ENCODE peak calls at places on chromosomes 6 and 20, in nine cellular contexts. One of them, this sample, is unnamed.

GRCh38 chr6:99589290-99589672 is 17.4 kb upstream of the PRDM13 start:
- DNase-seq in HCT116: no peak
- DNase-seq in NCI-H2081: no peak
- DNase-seq in T-helper 17 cell: no peak
- DNase-seq in OCI-LY7: no peak
- DNase-seq in A172: no peak
- DNase-seq in heart left ventricle: no peak
- DNase-seq in activated CD4-positive, CD25-positive, alpha-beta regulatory T cell: no peak
- DNase-seq in stimulated activated effector memory CD8-positive, alpha-beta T cell treated with anti-CD3 and anti-CD28 coated beads, Interleukin-12 subunit alpha, Interleukin-12 subunit beta, amount 100 ng/mL, for 72 hours: no peak
- DNase-seq in this sample: no peak

GRCh38 chr20:59673998-59674445 is 69.7 kb downstream of the PHACTR3 start:
- DNase-seq in heart left ventricle: no peak
- DNase-seq in HCT116: no peak
- DNase-seq in OCI-LY7: no peak
- DNase-seq in A172: no peak
- DNase-seq in activated CD4-positive, CD25-positive, alpha-beta regulatory T cell: no peak
- DNase-seq in T-helper 17 cell: no peak
- DNase-seq in stimulated activated effector memory CD8-positive, alpha-beta T cell treated with anti-CD3 and anti-CD28 coated beads, Interleukin-12 subunit alpha, Interleukin-12 subunit beta, amount 100 ng/mL, for 72 hours: no peak
- DNase-seq in NCI-H2081: no peak
- DNase-seq in this sample: no peak

GRCh38 chr6:170276369-170277057 is 14.4 kb downstream of the DLL1 start:
- DNase-seq in stimulated activated effector memory CD8-positive, alpha-beta T cell treated with anti-CD3 and anti-CD28 coated beads, Interleukin-12 subunit alpha, Interleukin-12 subunit beta, amount 100 ng/mL, for 72 hours: no peak
- DNase-seq in OCI-LY7: no peak
- DNase-seq in HCT116: no peak
- DNase-seq in activated CD4-positive, CD25-positive, alpha-beta regulatory T cell: no peak
- DNase-seq in NCI-H2081: no peak
- DNase-seq in heart left ventricle: peak
- DNase-seq in A172: no peak
- DNase-seq in T-helper 17 cell: no peak
- DNase-seq in this sample: no peak

GRCh38 chr6:10202581-10202980 is 212.3 kb downstream of the TFAP2A start:
- DNase-seq in NCI-H2081: no peak
- DNase-seq in HCT116: no peak
- DNase-seq in T-helper 17 cell: no peak
- DNase-seq in A172: no peak
- DNase-seq in heart left ventricle: no peak
- DNase-seq in stimulated activated effector memory CD8-positive, alpha-beta T cell treated with anti-CD3 and anti-CD28 coated beads, Interleukin-12 subunit alpha, Interleukin-12 subunit beta, amount 100 ng/mL, for 72 hours: no peak
- DNase-seq in activated CD4-positive, CD25-positive, alpha-beta regulatory T cell: no peak
- DNase-seq in OCI-LY7: no peak
- DNase-seq in this sample: no peak

GRCh38 chr6:41411961-41412360 is 76.6 kb downstream of the NCR2 start:
- DNase-seq in T-helper 17 cell: no peak
- DNase-seq in OCI-LY7: no peak
- DNase-seq in HCT116: no peak
- DNase-seq in A172: no peak
- DNase-seq in NCI-H2081: no peak
- DNase-seq in heart left ventricle: no peak
- DNase-seq in stimulated activated effector memory CD8-positive, alpha-beta T cell treated with anti-CD3 and anti-CD28 coated beads, Interleukin-12 subunit alpha, Interleukin-12 subunit beta, amount 100 ng/mL, for 72 hours: no peak
- DNase-seq in activated CD4-positive, CD25-positive, alpha-beta regulatory T cell: no peak
- DNase-seq in this sample: no peak

GRCh38 chr6:163427498-163428254 is 13.2 kb downstream of the QKI start:
- DNase-seq in stimulated activated effector memory CD8-positive, alpha-beta T cell treated with anti-CD3 and anti-CD28 coated beads, Interleukin-12 subunit alpha, Interleukin-12 subunit beta, amount 100 ng/mL, for 72 hours: no peak
- DNase-seq in activated CD4-positive, CD25-positive, alpha-beta regulatory T cell: no peak
- DNase-seq in OCI-LY7: peak
- DNase-seq in T-helper 17 cell: no peak
- DNase-seq in NCI-H2081: no peak
- DNase-seq in HCT116: peak
- DNase-seq in heart left ventricle: no peak
- DNase-seq in A172: peak
- DNase-seq in this sample: no peak

GRCh38 chr6:157718788-157719187 is 104.3 kb upstream of the SNX9 start:
- DNase-seq in stimulated activated effector memory CD8-positive, alpha-beta T cell treated with anti-CD3 and anti-CD28 coated beads, Interleukin-12 subunit alpha, Interleukin-12 subunit beta, amount 100 ng/mL, for 72 hours: no peak
- DNase-seq in NCI-H2081: no peak
- DNase-seq in heart left ventricle: no peak
- DNase-seq in HCT116: no peak
- DNase-seq in T-helper 17 cell: no peak
- DNase-seq in OCI-LY7: no peak
- DNase-seq in activated CD4-positive, CD25-positive, alpha-beta regulatory T cell: no peak
- DNase-seq in A172: no peak
- DNase-seq in this sample: no peak

GRCh38 chr6:38567436-38567835 is 72.3 kb downstream of the BTBD9 start:
- DNase-seq in stimulated activated effector memory CD8-positive, alpha-beta T cell treated with anti-CD3 and anti-CD28 coated beads, Interleukin-12 subunit alpha, Interleukin-12 subunit beta, amount 100 ng/mL, for 72 hours: no peak
- DNase-seq in T-helper 17 cell: no peak
- DNase-seq in heart left ventricle: peak
- DNase-seq in NCI-H2081: peak
- DNase-seq in A172: peak
- DNase-seq in HCT116: peak
- DNase-seq in activated CD4-positive, CD25-positive, alpha-beta regulatory T cell: no peak
- DNase-seq in OCI-LY7: no peak
- DNase-seq in this sample: no peak

GRCh38 chr20:44884907-44885391 is 556 bp upstream of the YWHAB start:
- DNase-seq in T-helper 17 cell: no peak
- DNase-seq in A172: no peak
- DNase-seq in NCI-H2081: no peak
- DNase-seq in HCT116: no peak
- DNase-seq in OCI-LY7: no peak
- DNase-seq in heart left ventricle: no peak
- DNase-seq in stimulated activated effector memory CD8-positive, alpha-beta T cell treated with anti-CD3 and anti-CD28 coated beads, Interleukin-12 subunit alpha, Interleukin-12 subunit beta, amount 100 ng/mL, for 72 hours: no peak
- DNase-seq in activated CD4-positive, CD25-positive, alpha-beta regulatory T cell: no peak
- DNase-seq in this sample: no peak

GRCh38 chr6:112909781-112910180 is 562.7 kb downstream of the RFPL4B start:
- DNase-seq in T-helper 17 cell: no peak
- DNase-seq in OCI-LY7: no peak
- DNase-seq in NCI-H2081: no peak
- DNase-seq in heart left ventricle: no peak
- DNase-seq in A172: peak
- DNase-seq in stimulated activated effector memory CD8-positive, alpha-beta T cell treated with anti-CD3 and anti-CD28 coated beads, Interleukin-12 subunit alpha, Interleukin-12 subunit beta, amount 100 ng/mL, for 72 hours: no peak
- DNase-seq in HCT116: no peak
- DNase-seq in activated CD4-positive, CD25-positive, alpha-beta regulatory T cell: no peak
- DNase-seq in this sample: no peak

GRCh38 chr6:104483225-104483834 is 376.4 kb downstream of the HACE1 start:
- DNase-seq in HCT116: peak
- DNase-seq in activated CD4-positive, CD25-positive, alpha-beta regulatory T cell: no peak
- DNase-seq in OCI-LY7: no peak
- DNase-seq in A172: peak
- DNase-seq in NCI-H2081: no peak
- DNase-seq in heart left ventricle: no peak
- DNase-seq in T-helper 17 cell: no peak
- DNase-seq in stimulated activated effector memory CD8-positive, alpha-beta T cell treated with anti-CD3 and anti-CD28 coated beads, Interleukin-12 subunit alpha, Interleukin-12 subunit beta, amount 100 ng/mL, for 72 hours: no peak
- DNase-seq in this sample: no peak

GRCh38 chr6:159953091-159953581 is 15.7 kb upstream of the IGF2R start:
- DNase-seq in HCT116: no peak
- DNase-seq in OCI-LY7: no peak
- DNase-seq in T-helper 17 cell: no peak
- DNase-seq in stimulated activated effector memory CD8-positive, alpha-beta T cell treated with anti-CD3 and anti-CD28 coated beads, Interleukin-12 subunit alpha, Interleukin-12 subunit beta, amount 100 ng/mL, for 72 hours: no peak
- DNase-seq in heart left ventricle: peak
- DNase-seq in activated CD4-positive, CD25-positive, alpha-beta regulatory T cell: no peak
- DNase-seq in NCI-H2081: no peak
- DNase-seq in A172: no peak
- DNase-seq in this sample: no peak

GRCh38 chr6:41798901-41799300 is 11.4 kb downstream of the TOMM6 start:
- DNase-seq in heart left ventricle: no peak
- DNase-seq in HCT116: no peak
- DNase-seq in A172: no peak
- DNase-seq in OCI-LY7: no peak
- DNase-seq in T-helper 17 cell: no peak
- DNase-seq in NCI-H2081: no peak
- DNase-seq in stimulated activated effector memory CD8-positive, alpha-beta T cell treated with anti-CD3 and anti-CD28 coated beads, Interleukin-12 subunit alpha, Interleukin-12 subunit beta, amount 100 ng/mL, for 72 hours: no peak
- DNase-seq in activated CD4-positive, CD25-positive, alpha-beta regulatory T cell: no peak
- DNase-seq in this sample: no peak

GRCh38 chr6:142732790-142733189 is 212.2 kb downstream of the HIVEP2 start:
- DNase-seq in stimulated activated effector memory CD8-positive, alpha-beta T cell treated with anti-CD3 and anti-CD28 coated beads, Interleukin-12 subunit alpha, Interleukin-12 subunit beta, amount 100 ng/mL, for 72 hours: no peak
- DNase-seq in A172: no peak
- DNase-seq in OCI-LY7: no peak
- DNase-seq in heart left ventricle: no peak
- DNase-seq in NCI-H2081: no peak
- DNase-seq in T-helper 17 cell: no peak
- DNase-seq in activated CD4-positive, CD25-positive, alpha-beta regulatory T cell: no peak
- DNase-seq in HCT116: no peak
- DNase-seq in this sample: no peak

GRCh38 chr20:50580016-50580747 is 70.0 kb downstream of the PTPN1 start:
- DNase-seq in T-helper 17 cell: no peak
- DNase-seq in stimulated activated effector memory CD8-positive, alpha-beta T cell treated with anti-CD3 and anti-CD28 coated beads, Interleukin-12 subunit alpha, Interleukin-12 subunit beta, amount 100 ng/mL, for 72 hours: no peak
- DNase-seq in HCT116: peak
- DNase-seq in NCI-H2081: peak
- DNase-seq in OCI-LY7: peak
- DNase-seq in activated CD4-positive, CD25-positive, alpha-beta regulatory T cell: peak
- DNase-seq in A172: peak
- DNase-seq in heart left ventricle: peak
- DNase-seq in this sample: peak

GRCh38 chr6:77106992-77107391 is 356.3 kb downstream of the HTR1B start:
- DNase-seq in HCT116: no peak
- DNase-seq in OCI-LY7: no peak
- DNase-seq in activated CD4-positive, CD25-positive, alpha-beta regulatory T cell: no peak
- DNase-seq in T-helper 17 cell: no peak
- DNase-seq in NCI-H2081: no peak
- DNase-seq in heart left ventricle: no peak
- DNase-seq in A172: peak
- DNase-seq in stimulated activated effector memory CD8-positive, alpha-beta T cell treated with anti-CD3 and anti-CD28 coated beads, Interleukin-12 subunit alpha, Interleukin-12 subunit beta, amount 100 ng/mL, for 72 hours: no peak
- DNase-seq in this sample: no peak

GRCh38 chr20:20594171-20594530 is 118.3 kb downstream of the RALGAPA2 start:
- DNase-seq in T-helper 17 cell: no peak
- DNase-seq in HCT116: no peak
- DNase-seq in NCI-H2081: peak
- DNase-seq in stimulated activated effector memory CD8-positive, alpha-beta T cell treated with anti-CD3 and anti-CD28 coated beads, Interleukin-12 subunit alpha, Interleukin-12 subunit beta, amount 100 ng/mL, for 72 hours: no peak
- DNase-seq in OCI-LY7: peak
- DNase-seq in heart left ventricle: no peak
- DNase-seq in activated CD4-positive, CD25-positive, alpha-beta regulatory T cell: no peak
- DNase-seq in A172: no peak
- DNase-seq in this sample: no peak